ENCODE peak calls at places on chromosomes 13 and 19, in five cellular contexts. One of them, this sample, is unnamed.

GRCh38 chr13:101258071-101258470 is 158.2 kb downstream of the NALCN start:
- DNase-seq in tibial artery: no peak
- DNase-seq in osteoblast: peak; percentile 65
- DNase-seq in thoracic aorta: no peak
- DNase-seq in fibroblast of lung: peak; percentile 70
- DNase-seq in this sample: no peak

GRCh38 chr19:31911577-31911976 is 433.8 kb upstream of the ZNF507 start:
- DNase-seq in fibroblast of lung: no peak
- DNase-seq in tibial artery: no peak
- DNase-seq in thoracic aorta: no peak
- DNase-seq in osteoblast: no peak
- DNase-seq in this sample: no peak

GRCh38 chr19:10316229-10317044 is 622 bp upstream of the FDX2 start:
- DNase-seq in thoracic aorta: no peak
- DNase-seq in osteoblast: peak; percentile 81
- DNase-seq in fibroblast of lung: no peak
- DNase-seq in tibial artery: no peak
- DNase-seq in this sample: no peak

GRCh38 chr13:29570058-29570654 is 25.3 kb downstream of the SLC7A1 start:
- DNase-seq in osteoblast: no peak
- DNase-seq in tibial artery: no peak
- DNase-seq in thoracic aorta: no peak
- DNase-seq in fibroblast of lung: no peak
- DNase-seq in this sample: no peak

GRCh38 chr13:65744761-65745160 is 1485.4 kb downstream of the PCDH9 start:
- DNase-seq in fibroblast of lung: peak; percentile 95
- DNase-seq in tibial artery: no peak
- DNase-seq in thoracic aorta: no peak
- DNase-seq in osteoblast: peak; percentile 60
- DNase-seq in this sample: no peak

GRCh38 chr13:92513672-92514071 is 712.9 kb upstream of the GPC6 start:
- DNase-seq in thoracic aorta: no peak
- DNase-seq in fibroblast of lung: peak; percentile 42
- DNase-seq in tibial artery: no peak
- DNase-seq in osteoblast: no peak
- DNase-seq in this sample: no peak

GRCh38 chr13:114212096-114212495 is 22.6 kb upstream of the CDC16 start:
- DNase-seq in tibial artery: no peak
- DNase-seq in fibroblast of lung: peak; percentile 59
- DNase-seq in thoracic aorta: no peak
- DNase-seq in osteoblast: no peak
- DNase-seq in this sample: no peak

GRCh38 chr13:27660511-27660910 is 38.8 kb downstream of the POLR1D start:
- DNase-seq in thoracic aorta: no peak
- DNase-seq in tibial artery: no peak
- DNase-seq in fibroblast of lung: no peak
- DNase-seq in osteoblast: no peak
- DNase-seq in this sample: no peak

GRCh38 chr19:19064811-19065745 is 1.3 kb downstream of the SLC25A42 start:
- DNase-seq in thoracic aorta: no peak
- DNase-seq in osteoblast: peak; percentile 90
- DNase-seq in fibroblast of lung: no peak
- DNase-seq in tibial artery: no peak
- DNase-seq in this sample: no peak

GRCh38 chr13:71712988-71713653 is 153.9 kb downstream of the DACH1 start:
- DNase-seq in osteoblast: no peak
- DNase-seq in thoracic aorta: no peak
- DNase-seq in tibial artery: no peak
- DNase-seq in fibroblast of lung: peak; percentile 29
- DNase-seq in this sample: no peak

GRCh38 chr13:31044658-31045620 is 112.5 kb downstream of the TEX26 start:
- DNase-seq in thoracic aorta: no peak
- DNase-seq in fibroblast of lung: no peak
- DNase-seq in tibial artery: no peak
- DNase-seq in osteoblast: peak; percentile 59
- DNase-seq in this sample: no peak

GRCh38 chr13:21458457-21458815 is 667 bp downstream of the ZDHHC20 start:
- DNase-seq in osteoblast: no peak
- DNase-seq in thoracic aorta: no peak
- DNase-seq in fibroblast of lung: no peak
- DNase-seq in tibial artery: no peak
- DNase-seq in this sample: no peak

GRCh38 chr13:31012285-31013024 is 80.0 kb downstream of the TEX26 start:
- DNase-seq in osteoblast: peak; percentile 64
- DNase-seq in fibroblast of lung: peak; percentile 55
- DNase-seq in thoracic aorta: no peak
- DNase-seq in tibial artery: no peak
- DNase-seq in this sample: no peak

GRCh38 chr19:18093439-18094161 is 4.0 kb upstream of the MAST3 start:
- DNase-seq in tibial artery: no peak
- DNase-seq in thoracic aorta: no peak
- DNase-seq in fibroblast of lung: peak; percentile 28
- DNase-seq in osteoblast: peak; percentile 92
- DNase-seq in this sample: no peak

GRCh38 chr13:91520952-91521351 is 122.5 kb downstream of the GPC5 start:
- DNase-seq in thoracic aorta: no peak
- DNase-seq in tibial artery: no peak
- DNase-seq in osteoblast: no peak
- DNase-seq in fibroblast of lung: peak; percentile 14
- DNase-seq in this sample: no peak

GRCh38 chr13:54593504-54593903 is 1564.9 kb downstream of the OLFM4 start:
- DNase-seq in fibroblast of lung: no peak
- DNase-seq in osteoblast: no peak
- DNase-seq in tibial artery: no peak
- DNase-seq in thoracic aorta: no peak
- DNase-seq in this sample: no peak

GRCh38 chr19:51799311-51799997 is 4.5 kb downstream of the FPR3 start:
- DNase-seq in tibial artery: peak; percentile 90
- DNase-seq in osteoblast: peak; percentile 91
- DNase-seq in thoracic aorta: peak; percentile 71
- DNase-seq in fibroblast of lung: peak; percentile 97
- DNase-seq in this sample: no peak

GRCh38 chr13:26523007-26523406 is 34.5 kb upstream of the WASF3 start:
- DNase-seq in thoracic aorta: no peak
- DNase-seq in osteoblast: no peak
- DNase-seq in tibial artery: no peak
- DNase-seq in fibroblast of lung: no peak
- DNase-seq in this sample: no peak

GRCh38 chr19:35377656-35378055 is 6.8 kb downstream of the GPR42 start:
- DNase-seq in thoracic aorta: no peak
- DNase-seq in osteoblast: no peak
- DNase-seq in tibial artery: no peak
- DNase-seq in fibroblast of lung: no peak
- DNase-seq in this sample: no peak

GRCh38 chr13:106532111-106532929 is 3.1 kb downstream of the EFNB2 start:
- DNase-seq in thoracic aorta: no peak
- DNase-seq in osteoblast: no peak
- DNase-seq in tibial artery: no peak
- DNase-seq in fibroblast of lung: peak; percentile 56
- DNase-seq in this sample: no peak

GRCh38 chr19:44055870-44056269 is 4.0 kb downstream of the ZNF223 start:
- DNase-seq in thoracic aorta: no peak
- DNase-seq in tibial artery: no peak
- DNase-seq in osteoblast: no peak
- DNase-seq in fibroblast of lung: no peak
- DNase-seq in this sample: no peak

GRCh38 chr19:1811942-1812425 is at the start of gene ATP8B3:
- DNase-seq in osteoblast: no peak
- DNase-seq in fibroblast of lung: no peak
- DNase-seq in tibial artery: no peak
- DNase-seq in thoracic aorta: no peak
- DNase-seq in this sample: no peak

GRCh38 chr19:18520848-18521691 is 800 bp downstream of the ELL start:
- DNase-seq in thoracic aorta: no peak
- DNase-seq in fibroblast of lung: no peak
- DNase-seq in tibial artery: peak; percentile 59
- DNase-seq in osteoblast: peak; percentile 69
- DNase-seq in this sample: no peak

GRCh38 chr19:41916033-41916424 is 12.2 kb downstream of the ERFL start:
- DNase-seq in fibroblast of lung: no peak
- DNase-seq in tibial artery: no peak
- DNase-seq in thoracic aorta: no peak
- DNase-seq in osteoblast: no peak
- DNase-seq in this sample: no peak

GRCh38 chr19:30102666-30103065 is 160.6 kb downstream of the URI1 start:
- DNase-seq in osteoblast: peak; percentile 34
- DNase-seq in thoracic aorta: no peak
- DNase-seq in tibial artery: no peak
- DNase-seq in fibroblast of lung: no peak
- DNase-seq in this sample: no peak

GRCh38 chr13:50712882-50713281 is 130.6 kb downstream of the DLEU7 start:
- DNase-seq in osteoblast: no peak
- DNase-seq in thoracic aorta: no peak
- DNase-seq in fibroblast of lung: no peak
- DNase-seq in tibial artery: no peak
- DNase-seq in this sample: no peak

GRCh38 chr19:2273356-2274184 is 8.4 kb downstream of the PEAK3 start:
- DNase-seq in tibial artery: peak; percentile 54
- DNase-seq in thoracic aorta: no peak
- DNase-seq in osteoblast: peak; percentile 99
- DNase-seq in fibroblast of lung: peak; percentile 66
- DNase-seq in this sample: no peak

GRCh38 chr13:45846681-45847080 is 4.9 kb downstream of the SIAH3 start:
- DNase-seq in osteoblast: no peak
- DNase-seq in tibial artery: no peak
- DNase-seq in fibroblast of lung: no peak
- DNase-seq in thoracic aorta: no peak
- DNase-seq in this sample: no peak

GRCh38 chr19:19554074-19555023 is 16.3 kb downstream of the CILP2 start:
- DNase-seq in thoracic aorta: no peak
- DNase-seq in fibroblast of lung: peak; percentile 35
- DNase-seq in osteoblast: peak; percentile 97
- DNase-seq in tibial artery: no peak
- DNase-seq in this sample: no peak

GRCh38 chr19:30865481-30865880 is 483.8 kb downstream of the TSHZ3 start:
- DNase-seq in tibial artery: no peak
- DNase-seq in fibroblast of lung: no peak
- DNase-seq in thoracic aorta: no peak
- DNase-seq in osteoblast: no peak
- DNase-seq in this sample: no peak

GRCh38 chr19:48844472-48844871 is 8.2 kb upstream of the HSD17B14 start:
- DNase-seq in tibial artery: no peak
- DNase-seq in thoracic aorta: no peak
- DNase-seq in fibroblast of lung: peak; percentile 68
- DNase-seq in osteoblast: peak; percentile 84
- DNase-seq in this sample: no peak

GRCh38 chr19:8340341-8341096 is 2.5 kb downstream of the KANK3 start:
- DNase-seq in tibial artery: no peak
- DNase-seq in thoracic aorta: no peak
- DNase-seq in osteoblast: peak; percentile 65
- DNase-seq in fibroblast of lung: peak; percentile 91
- DNase-seq in this sample: no peak
- TF ChIP-seq CTCF in tibial artery: no peak
- TF ChIP-seq CTCF in thoracic aorta: peak; percentile 19
- TF ChIP-seq CTCF in osteoblast: peak; percentile 6
- TF ChIP-seq CTCF in fibroblast of lung: peak; percentile 37
- TF ChIP-seq CTCF in this sample: peak; percentile 23

GRCh38 chr19:54435551-54436016 is 13.4 kb upstream of the LENG8 start:
- DNase-seq in tibial artery: no peak
- DNase-seq in osteoblast: peak; percentile 67
- DNase-seq in thoracic aorta: no peak
- DNase-seq in fibroblast of lung: no peak
- DNase-seq in this sample: no peak
- H3K4me1 ChIP-seq in tibial artery: no peaks in the 10 kb centered on the region
- H3K4me1 ChIP-seq in osteoblast: no peaks in the 10 kb centered on the region
- H3K4me1 ChIP-seq in thoracic aorta: no peaks in the 10 kb centered on the region
- H3K4me1 ChIP-seq in fibroblast of lung: no peaks in the 10 kb centered on the region
- H3K4me1 ChIP-seq in this sample: peaks cover 21% of the 10 kb centered on the region

GRCh38 chr13:47549219-47549752 is 451.8 kb downstream of the SUCLA2 start:
- DNase-seq in thoracic aorta: no peak
- DNase-seq in fibroblast of lung: no peak
- DNase-seq in osteoblast: peak; percentile 39
- DNase-seq in tibial artery: no peak
- DNase-seq in this sample: no peak
- TF ChIP-seq CTCF in thoracic aorta: no peak
- TF ChIP-seq CTCF in fibroblast of lung: no peak
- TF ChIP-seq CTCF in osteoblast: no peak
- TF ChIP-seq CTCF in tibial artery: no peak
- TF ChIP-seq CTCF in this sample: no peak

GRCh38 chr13:51923983-51924539 is 62.3 kb downstream of the CCDC70 start:
- DNase-seq in fibroblast of lung: no peak
- DNase-seq in thoracic aorta: no peak
- DNase-seq in tibial artery: no peak
- DNase-seq in osteoblast: no peak
- DNase-seq in this sample: no peak
- H3K4me1 ChIP-seq in fibroblast of lung: no peaks in the 10 kb centered on the region
- H3K4me1 ChIP-seq in thoracic aorta: no peaks in the 10 kb centered on the region
- H3K4me1 ChIP-seq in tibial artery: no peaks in the 10 kb centered on the region
- H3K4me1 ChIP-seq in osteoblast: no peaks in the 10 kb centered on the region
- H3K4me1 ChIP-seq in this sample: no peaks in the 10 kb centered on the region

GRCh38 chr13:102897371-102898138 is 51.7 kb downstream of the ERCC5 start:
- DNase-seq in thoracic aorta: no peak
- DNase-seq in osteoblast: no peak
- DNase-seq in tibial artery: no peak
- DNase-seq in fibroblast of lung: no peak
- DNase-seq in this sample: no peak

DNA sequence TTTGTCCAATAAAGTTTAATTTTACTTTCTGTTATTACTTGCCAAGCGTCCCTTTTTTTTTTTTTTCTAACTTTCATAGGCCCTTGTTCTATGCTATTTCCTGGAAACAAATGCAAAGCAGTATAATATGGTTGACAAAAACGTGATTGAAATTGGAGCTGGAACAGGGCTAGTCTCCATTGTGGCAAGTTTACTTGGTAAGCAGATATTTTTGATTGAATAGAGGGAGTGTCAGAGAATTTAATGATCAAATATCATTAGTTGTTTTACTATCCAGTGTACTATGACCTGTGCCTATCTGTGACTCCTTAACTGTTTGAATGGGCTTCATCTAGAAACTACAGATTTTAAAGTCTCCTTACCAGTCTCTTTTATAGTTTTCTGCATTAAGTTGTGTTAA is 46.7 kb downstream of the ERCC5 start:
- DNase-seq in tibial artery: no peak
- DNase-seq in thoracic aorta: no peak
- DNase-seq in osteoblast: no peak
- DNase-seq in fibroblast of lung: no peak
- DNase-seq in this sample: no peak
- TF ChIP-seq CTCF in tibial artery: no peak
- TF ChIP-seq CTCF in thoracic aorta: no peak
- TF ChIP-seq CTCF in osteoblast: no peak
- TF ChIP-seq CTCF in fibroblast of lung: no peak
- TF ChIP-seq CTCF in this sample: no peak

GRCh38 chr13:112240076-112240475 is 136.1 kb upstream of the SPACA7 start:
- DNase-seq in osteoblast: no peak
- DNase-seq in tibial artery: no peak
- DNase-seq in thoracic aorta: no peak
- DNase-seq in fibroblast of lung: no peak
- DNase-seq in this sample: no peak

GRCh38 chr13:112238436-112238995 is 137.6 kb upstream of the SPACA7 start:
- DNase-seq in thoracic aorta: no peak
- DNase-seq in fibroblast of lung: no peak
- DNase-seq in osteoblast: no peak
- DNase-seq in tibial artery: no peak
- DNase-seq in this sample: no peak

GRCh38 chr13:112234131-112234875 is 141.9 kb upstream of the SPACA7 start:
- DNase-seq in tibial artery: no peak
- DNase-seq in fibroblast of lung: no peak
- DNase-seq in thoracic aorta: no peak
- DNase-seq in osteoblast: no peak
- DNase-seq in this sample: no peak

GRCh38 chr13:112233716-112234115 is 142.4 kb upstream of the SPACA7 start:
- DNase-seq in fibroblast of lung: no peak
- DNase-seq in thoracic aorta: no peak
- DNase-seq in tibial artery: no peak
- DNase-seq in osteoblast: no peak
- DNase-seq in this sample: no peak

GRCh38 chr13:112236539-112237197 is 139.5 kb upstream of the SPACA7 start:
- DNase-seq in fibroblast of lung: no peak
- DNase-seq in osteoblast: no peak
- DNase-seq in thoracic aorta: no peak
- DNase-seq in tibial artery: no peak
- DNase-seq in this sample: no peak
- H3K4me1 ChIP-seq in fibroblast of lung: no peaks in the 10 kb centered on the region
- H3K4me1 ChIP-seq in osteoblast: no peaks in the 10 kb centered on the region
- H3K4me1 ChIP-seq in thoracic aorta: no peaks in the 10 kb centered on the region
- H3K4me1 ChIP-seq in tibial artery: no peaks in the 10 kb centered on the region
- H3K4me1 ChIP-seq in this sample: no peaks in the 10 kb centered on the region